ENCODE peak calls at places on chromosome 11, in eight cellular contexts. One of them, this sample, is unnamed.
A peak's percentile ranks its signal among the peaks of the same experiment; 100 is the strongest.

GRCh38 chr11:102664001-102664752 is 39.0 kb upstream of the MMP20 start:
- DNase-seq in lower lobe of right lung: no peak
- DNase-seq in transverse colon: no peak
- DNase-seq in BJ: no peak
- DNase-seq in HFF-Myc: no peak
- DNase-seq in WTC11: peak; percentile 47
- DNase-seq in stomach: no peak
- DNase-seq in hepatocyte: no peak
- DNase-seq in this sample: no peak

GRCh38 chr11:15893080-15893492 is 463.3 kb downstream of the SOX6 start:
- DNase-seq in WTC11: no peak
- DNase-seq in HFF-Myc: no peak
- DNase-seq in hepatocyte: peak; percentile 41
- DNase-seq in transverse colon: no peak
- DNase-seq in BJ: peak; percentile 60
- DNase-seq in lower lobe of right lung: no peak
- DNase-seq in stomach: no peak
- DNase-seq in this sample: no peak

GRCh38 chr11:74459584-74459983 is 7.8 kb downstream of the KCNE3 start:
- DNase-seq in stomach: no peak
- DNase-seq in HFF-Myc: no peak
- DNase-seq in transverse colon: no peak
- DNase-seq in BJ: no peak
- DNase-seq in WTC11: no peak
- DNase-seq in lower lobe of right lung: no peak
- DNase-seq in hepatocyte: no peak
- DNase-seq in this sample: no peak

GRCh38 chr11:124879999-124880611 is 14.9 kb downstream of the ROBO3 start:
- DNase-seq in HFF-Myc: no peak
- DNase-seq in hepatocyte: no peak
- DNase-seq in lower lobe of right lung: no peak
- DNase-seq in WTC11: no peak
- DNase-seq in stomach: no peak
- DNase-seq in transverse colon: no peak
- DNase-seq in BJ: no peak
- DNase-seq in this sample: no peak

GRCh38 chr11:3074912-3075589 is 17.8 kb upstream of the CARS1 start:
- DNase-seq in WTC11: no peak
- DNase-seq in lower lobe of right lung: no peak
- DNase-seq in hepatocyte: no peak
- DNase-seq in stomach: no peak
- DNase-seq in HFF-Myc: no peak
- DNase-seq in transverse colon: peak; percentile 48
- DNase-seq in BJ: no peak
- DNase-seq in this sample: no peak

GRCh38 chr11:63814383-63814736 is 1.1 kb downstream of the SPINDOC start:
- DNase-seq in hepatocyte: peak; percentile 18
- DNase-seq in BJ: no peak
- DNase-seq in lower lobe of right lung: no peak
- DNase-seq in transverse colon: no peak
- DNase-seq in WTC11: no peak
- DNase-seq in stomach: no peak
- DNase-seq in HFF-Myc: no peak
- DNase-seq in this sample: no peak

GRCh38 chr11:58674609-58675008 is 52.1 kb downstream of the CNTF start:
- DNase-seq in lower lobe of right lung: no peak
- DNase-seq in BJ: no peak
- DNase-seq in transverse colon: no peak
- DNase-seq in hepatocyte: no peak
- DNase-seq in HFF-Myc: no peak
- DNase-seq in stomach: peak; percentile 63
- DNase-seq in WTC11: no peak
- DNase-seq in this sample: no peak

GRCh38 chr11:116312560-116313340 is 460.0 kb downstream of the BUD13 start:
- DNase-seq in stomach: peak; percentile 82
- DNase-seq in WTC11: no peak
- DNase-seq in lower lobe of right lung: peak; percentile 89
- DNase-seq in BJ: no peak
- DNase-seq in HFF-Myc: peak; percentile 2
- DNase-seq in hepatocyte: peak; percentile 72
- DNase-seq in transverse colon: peak; percentile 69
- DNase-seq in this sample: no peak

GRCh38 chr11:45149483-45150056 is 3.1 kb downstream of the PRDM11 start:
- DNase-seq in HFF-Myc: no peak
- DNase-seq in transverse colon: no peak
- DNase-seq in hepatocyte: no peak
- DNase-seq in stomach: no peak
- DNase-seq in BJ: no peak
- DNase-seq in WTC11: no peak
- DNase-seq in lower lobe of right lung: no peak
- DNase-seq in this sample: no peak

GRCh38 chr11:133711545-133711944 is 133.8 kb downstream of the SPATA19 start:
- DNase-seq in BJ: no peak
- DNase-seq in transverse colon: no peak
- DNase-seq in stomach: no peak
- DNase-seq in WTC11: no peak
- DNase-seq in lower lobe of right lung: no peak
- DNase-seq in HFF-Myc: no peak
- DNase-seq in hepatocyte: no peak
- DNase-seq in this sample: no peak

GRCh38 chr11:121656333-121657090 is 203.7 kb upstream of the SORL1-AS1 start:
- DNase-seq in stomach: no peak
- DNase-seq in BJ: no peak
- DNase-seq in transverse colon: no peak
- DNase-seq in hepatocyte: peak; percentile 12
- DNase-seq in HFF-Myc: no peak
- DNase-seq in lower lobe of right lung: no peak
- DNase-seq in WTC11: no peak
- DNase-seq in this sample: peak; percentile 9

GRCh38 chr11:12523180-12523924 is 146.0 kb downstream of the PARVA start:
- DNase-seq in hepatocyte: no peak
- DNase-seq in BJ: no peak
- DNase-seq in transverse colon: no peak
- DNase-seq in lower lobe of right lung: no peak
- DNase-seq in stomach: no peak
- DNase-seq in HFF-Myc: no peak
- DNase-seq in WTC11: no peak
- DNase-seq in this sample: no peak
- TF ChIP-seq CTCF in hepatocyte: no peak
- TF ChIP-seq CTCF in BJ: no peak
- TF ChIP-seq CTCF in transverse colon: no peak
- TF ChIP-seq CTCF in lower lobe of right lung: no peak
- TF ChIP-seq CTCF in stomach: no peak
- TF ChIP-seq CTCF in HFF-Myc: no peak
- TF ChIP-seq CTCF in WTC11: no peak
- TF ChIP-seq CTCF in this sample: no peak

DNA sequence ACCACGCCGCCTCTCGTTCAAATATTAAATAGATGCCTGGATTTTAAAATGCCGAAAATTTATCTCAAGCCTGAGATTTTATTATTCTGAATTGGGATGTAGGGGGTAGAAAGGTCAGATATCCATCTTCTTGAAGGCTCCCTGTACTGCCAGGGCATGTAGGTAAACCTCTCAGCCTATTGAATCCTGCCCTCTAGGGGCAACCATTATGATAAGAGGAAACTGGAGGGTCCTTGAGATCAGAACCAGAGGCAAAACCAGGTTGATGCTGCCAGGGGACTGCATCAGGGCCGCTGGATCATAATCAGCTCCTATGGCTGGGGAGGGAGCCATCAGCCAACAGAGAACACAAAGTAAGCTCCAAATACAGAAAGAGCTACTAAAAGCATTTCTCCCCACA is 92.4 kb downstream of the KCNC1 start:
- DNase-seq in transverse colon: no peak
- DNase-seq in lower lobe of right lung: no peak
- DNase-seq in hepatocyte: no peak
- DNase-seq in BJ: no peak
- DNase-seq in WTC11: no peak
- DNase-seq in stomach: no peak
- DNase-seq in HFF-Myc: no peak
- DNase-seq in this sample: no peak
- TF ChIP-seq CTCF in transverse colon: no peak
- TF ChIP-seq CTCF in lower lobe of right lung: no peak
- TF ChIP-seq CTCF in hepatocyte: peak; percentile 9
- TF ChIP-seq CTCF in BJ: peak; percentile 13
- TF ChIP-seq CTCF in WTC11: no peak
- TF ChIP-seq CTCF in stomach: no peak
- TF ChIP-seq CTCF in HFF-Myc: peak; percentile 22
- TF ChIP-seq CTCF in this sample: peak; percentile 32

GRCh38 chr11:94897330-94897768 is 76.0 kb downstream of the CWC15 start:
- DNase-seq in stomach: peak; percentile 67
- DNase-seq in lower lobe of right lung: no peak
- DNase-seq in BJ: no peak
- DNase-seq in WTC11: peak; percentile 64
- DNase-seq in HFF-Myc: peak; percentile 32
- DNase-seq in hepatocyte: peak; percentile 66
- DNase-seq in transverse colon: peak; percentile 47
- DNase-seq in this sample: peak; percentile 39
- TF ChIP-seq CTCF in stomach: peak; percentile 86
- TF ChIP-seq CTCF in lower lobe of right lung: peak; percentile 87
- TF ChIP-seq CTCF in BJ: peak; percentile 87
- TF ChIP-seq CTCF in WTC11: peak; percentile 90
- TF ChIP-seq CTCF in HFF-Myc: peak; percentile 92
- TF ChIP-seq CTCF in hepatocyte: peak; percentile 81
- TF ChIP-seq CTCF in transverse colon: peak; percentile 73
- TF ChIP-seq CTCF in this sample: peak; percentile 85

GRCh38 chr11:46383404-46383758 is 1.9 kb downstream of the MDK start:
- DNase-seq in stomach: no peak
- DNase-seq in HFF-Myc: no peak
- DNase-seq in hepatocyte: no peak
- DNase-seq in WTC11: no peak
- DNase-seq in lower lobe of right lung: no peak
- DNase-seq in BJ: no peak
- DNase-seq in transverse colon: no peak
- DNase-seq in this sample: no peak

GRCh38 chr11:46383974-46384701 is 2.7 kb downstream of the MDK start:
- DNase-seq in HFF-Myc: no peak
- DNase-seq in BJ: no peak
- DNase-seq in stomach: no peak
- DNase-seq in WTC11: no peak
- DNase-seq in hepatocyte: no peak
- DNase-seq in transverse colon: peak; percentile 71
- DNase-seq in lower lobe of right lung: no peak
- DNase-seq in this sample: no peak

GRCh38 chr11:46381046-46381835 is at the start of gene MDK:
- DNase-seq in stomach: peak; percentile 48
- DNase-seq in HFF-Myc: no peak
- DNase-seq in BJ: no peak
- DNase-seq in lower lobe of right lung: peak; percentile 59
- DNase-seq in hepatocyte: peak; percentile 85
- DNase-seq in WTC11: peak; percentile 77
- DNase-seq in transverse colon: peak; percentile 39
- DNase-seq in this sample: peak; percentile 56

GRCh38 chr11:46381836-46382643 is 571 bp downstream of the MDK start:
- DNase-seq in stomach: no peak
- DNase-seq in BJ: no peak
- DNase-seq in HFF-Myc: no peak
- DNase-seq in transverse colon: no peak
- DNase-seq in WTC11: peak; percentile 46
- DNase-seq in hepatocyte: no peak
- DNase-seq in lower lobe of right lung: no peak
- DNase-seq in this sample: no peak

DNA sequence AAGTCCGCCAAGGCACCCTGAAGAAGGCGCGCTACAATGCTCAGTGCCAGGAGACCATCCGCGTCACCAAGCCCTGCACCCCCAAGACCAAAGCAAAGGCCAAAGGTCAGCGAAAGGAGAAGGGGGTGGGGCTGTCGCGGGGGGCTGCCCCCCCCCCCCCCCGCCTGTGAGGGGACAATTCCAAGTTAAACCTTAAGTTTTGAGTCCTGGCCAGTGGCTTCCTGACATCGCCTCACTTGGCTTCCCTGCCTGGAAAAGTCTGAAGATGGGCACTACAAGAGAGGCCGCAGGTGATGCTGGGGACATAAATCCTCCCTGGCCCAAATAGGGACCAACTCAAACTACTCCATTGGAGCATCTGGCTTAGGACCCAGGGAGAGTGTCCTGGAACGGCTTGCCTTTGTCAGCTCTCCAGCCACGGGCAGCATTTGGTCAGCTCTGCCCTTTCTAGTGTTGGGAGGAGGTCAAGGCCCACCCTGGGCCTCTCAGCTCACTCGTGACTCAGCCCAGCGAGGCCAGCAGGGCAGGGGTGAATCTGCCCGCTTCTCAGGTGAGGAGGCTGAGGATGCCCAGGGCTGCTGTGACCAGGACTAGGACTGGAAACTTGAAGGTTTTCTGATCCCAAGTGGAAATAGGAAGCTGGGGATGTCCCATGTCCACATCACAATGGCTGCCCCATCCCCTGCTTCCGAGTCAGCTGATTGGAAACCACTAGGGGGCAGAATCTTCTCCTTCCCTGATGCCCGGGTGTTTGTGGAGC is 1.4 kb downstream of the MDK start:
- DNase-seq in transverse colon: no peak
- DNase-seq in HFF-Myc: no peak
- DNase-seq in WTC11: peak; percentile 61
- DNase-seq in BJ: no peak
- DNase-seq in lower lobe of right lung: no peak
- DNase-seq in stomach: no peak
- DNase-seq in hepatocyte: peak; percentile 68
- DNase-seq in this sample: no peak
- TF ChIP-seq CTCF in transverse colon: peak; percentile 55
- TF ChIP-seq CTCF in HFF-Myc: peak; percentile 66
- TF ChIP-seq CTCF in WTC11: peak; percentile 63
- TF ChIP-seq CTCF in BJ: peak; percentile 61
- TF ChIP-seq CTCF in lower lobe of right lung: peak; percentile 52
- TF ChIP-seq CTCF in stomach: no peak
- TF ChIP-seq CTCF in hepatocyte: peak; percentile 56
- TF ChIP-seq CTCF in this sample: peak; percentile 68

GRCh38 chr11:65932558-65932919 is 12.7 kb upstream of the TSGA10IP start:
- DNase-seq in lower lobe of right lung: no peak
- DNase-seq in HFF-Myc: no peak
- DNase-seq in hepatocyte: no peak
- DNase-seq in WTC11: peak; percentile 37
- DNase-seq in stomach: no peak
- DNase-seq in transverse colon: no peak
- DNase-seq in BJ: no peak
- DNase-seq in this sample: no peak
- TF ChIP-seq CTCF in lower lobe of right lung: no peak
- TF ChIP-seq CTCF in HFF-Myc: no peak
- TF ChIP-seq CTCF in hepatocyte: no peak
- TF ChIP-seq CTCF in WTC11: no peak
- TF ChIP-seq CTCF in stomach: no peak
- TF ChIP-seq CTCF in transverse colon: no peak
- TF ChIP-seq CTCF in BJ: no peak
- TF ChIP-seq CTCF in this sample: peak; percentile 34

GRCh38 chr11:75800728-75801361 is 14.2 kb upstream of the UVRAG start:
- DNase-seq in HFF-Myc: no peak
- DNase-seq in transverse colon: no peak
- DNase-seq in lower lobe of right lung: no peak
- DNase-seq in hepatocyte: no peak
- DNase-seq in BJ: no peak
- DNase-seq in WTC11: no peak
- DNase-seq in stomach: no peak
- DNase-seq in this sample: no peak
- TF ChIP-seq CTCF in HFF-Myc: no peak
- TF ChIP-seq CTCF in transverse colon: no peak
- TF ChIP-seq CTCF in lower lobe of right lung: no peak
- TF ChIP-seq CTCF in hepatocyte: no peak
- TF ChIP-seq CTCF in BJ: no peak
- TF ChIP-seq CTCF in WTC11: no peak
- TF ChIP-seq CTCF in stomach: no peak
- TF ChIP-seq CTCF in this sample: no peak

This sample was measured in neural crest cell.